ENCODE peak calls at places on chromosomes 3 and 15, in four cellular contexts. T is M059J; C is stimulated activated CD8-positive, alpha-beta memory T cell treated with anti-CD3 and anti-CD28 coated beads, Interleukin-7, amount 100 ng/mL, for 1 hour; N is KG1. F is an unnamed sample.

GRCh38 chr3:167864559-167864887 is 129.0 kb downstream of the SERPINI1 start:
- DNase-seq in T (no peak), C (no peak), N (no peak), F (no peak)

GRCh38 chr3:103052236-103052830 is 617.5 kb downstream of the ZPLD1 start:
- DNase-seq in T (peak; percentile 66), C (no peak), N (no peak), F (peak; percentile 24)

GRCh38 chr15:59276225-59277178 is 69.9 kb downstream of the LDHAL6B start:
- DNase-seq in T (peak; percentile 59), C (no peak), N (no peak), F (no peak)

GRCh38 chr15:68646751-68647150 is 68.0 kb downstream of the CORO2B start:
- DNase-seq in T (no peak), C (no peak), N (no peak), F (no peak)

GRCh38 chr3:43857361-43858051 is 166.8 kb downstream of the ABHD5 start:
- DNase-seq in T (no peak), C (no peak), N (no peak), F (peak; percentile 44)

GRCh38 chr15:41832875-41833274 is 5.0 kb downstream of the JMJD7 start:
- DNase-seq in T (no peak), C (no peak), N (no peak), F (no peak)

GRCh38 chr3:196639517-196640500 is at the start of gene NRROS:
- DNase-seq in T (peak; percentile 66), C (peak; percentile 33), N (peak; percentile 63), F (peak; percentile 79)

GRCh38 chr3:78894787-78895186 is 873.0 kb downstream of the ROBO1 start:
- DNase-seq in T (no peak), C (no peak), N (no peak), F (no peak)

GRCh38 chr15:69045810-69046209 is 31.3 kb downstream of the NOX5 start:
- DNase-seq in T (peak; percentile 84), C (no peak), N (no peak), F (peak; percentile 5)

GRCh38 chr3:66527253-66527652 is 26.4 kb upstream of the LRIG1 start:
- DNase-seq in T (no peak), C (no peak), N (no peak), F (no peak)

GRCh38 chr15:64127521-64128275 is 23.8 kb upstream of the SNX22 start:
- DNase-seq in T (no peak), C (no peak), N (no peak), F (no peak)

GRCh38 chr3:8328971-8329370 is 172.7 kb upstream of the LMCD1 start:
- DNase-seq in T (no peak), C (no peak), N (no peak), F (no peak)

GRCh38 chr3:126058666-126059065 is 25.3 kb downstream of the SLC41A3 start:
- DNase-seq in T (no peak), C (no peak), N (no peak), F (no peak)

GRCh38 chr3:62587579-62588031 is 214.3 kb upstream of the FEZF2 start:
- DNase-seq in T (peak; percentile 92), C (no peak), N (no peak), F (no peak)

GRCh38 chr15:95347846-95348245 is 982.7 kb upstream of the NR2F2 start:
- DNase-seq in T (no peak), C (no peak), N (no peak), F (no peak)

GRCh38 chr3:128554100-128554464 is 61.1 kb upstream of the GATA2 start:
- DNase-seq in T (peak; percentile 95), C (no peak), N (no peak), F (peak; percentile 12)

GRCh38 chr3:181278468-181279238 is 289.1 kb upstream of the DNAJC19 start:
- DNase-seq in T (no peak), C (no peak), N (no peak), F (no peak)

GRCh38 chr3:160400048-160400630 is 689 bp downstream of the SMC4 start:
- DNase-seq in T (peak; percentile 60), C (no peak), N (no peak), F (no peak)

GRCh38 chr3:12187448-12188327 is 29.0 kb upstream of the TIMP4 start:
- DNase-seq in T (peak; percentile 63), C (no peak), N (peak; percentile 54), F (no peak)

GRCh38 chr3:128650096-128651050 is at the start of gene RPN1:
- DNase-seq in T (peak; percentile 96), C (peak; percentile 86), N (peak; percentile 88), F (peak; percentile 98)

GRCh38 chr3:65854606-65855304 is 184.0 kb downstream of the MAGI1 start:
- DNase-seq in T (peak; percentile 50), C (no peak), N (no peak), F (no peak)

GRCh38 chr15:26767169-26767670 is 5.6 kb downstream of the GABRB3 start:
- DNase-seq in T (no peak), C (no peak), N (no peak), F (no peak)

GRCh38 chr3:10198226-10198625 is 33.5 kb downstream of the IRAK2 start:
- DNase-seq in T (no peak), C (no peak), N (no peak), F (no peak)

GRCh38 chr15:36594556-36595090 is 15.2 kb downstream of the CDIN1 start:
- DNase-seq in T (no peak), C (no peak), N (no peak), F (no peak)

GRCh38 chr3:134155456-134155855 is 95.2 kb downstream of the RYK start:
- DNase-seq in T (no peak), C (no peak), N (no peak), F (no peak)